ENCODE peak calls at places on chromosomes 4 and X, in ten cellular contexts. Z, R, I, Y, W, G, L, Q, U and E are unnamed samples.

GRCh38 chr4:8110071-8110986 is 48.3 kb downstream of the ABLIM2 start:
- DNase-seq in Z (no peak), R (no peak), I (no peak), Y (no peak), W (no peak), G (no peak), L (no peak), Q (peak; percentile 83), U (no peak), E (no peak)

GRCh38 chr4:5720980-5721379 is 10.0 kb downstream of the EVC start:
- DNase-seq in Z (no peak), R (no peak), I (no peak), Y (no peak), W (no peak), G (no peak), L (no peak), Q (no peak), U (no peak), E (no peak)

GRCh38 chr4:155060419-155060818 is 148.0 kb upstream of the NPY2R start:
- DNase-seq in Z (no peak), R (no peak), I (no peak), Y (no peak), W (no peak), G (no peak), L (no peak), Q (no peak), U (no peak), E (no peak)

GRCh38 chrX:71210829-71211228 is 12.2 kb upstream of the GJB1 start:
- DNase-seq in Z (no peak), R (no peak), I (no peak), Y (no peak), W (no peak), G (no peak), L (peak; percentile 52), Q (no peak), U (no peak), E (no peak)

GRCh38 chr4:1763550-1764080 is 29.5 kb upstream of the FGFR3 start:
- DNase-seq in Z (no peak), R (no peak), I (peak; percentile 23), Y (no peak), W (no peak), G (no peak), L (peak; percentile 82), Q (no peak), U (peak; percentile 37), E (peak; percentile 68)

GRCh38 chr4:25991296-25991695 is 77.3 kb downstream of the SMIM20 start:
- DNase-seq in Z (no peak), R (no peak), I (no peak), Y (no peak), W (no peak), G (no peak), L (no peak), Q (no peak), U (no peak), E (no peak)

GRCh38 chr4:176444741-176445140 is 125.0 kb downstream of the SPCS3 start:
- DNase-seq in Z (no peak), R (no peak), I (no peak), Y (no peak), W (no peak), G (no peak), L (peak; percentile 34), Q (no peak), U (no peak), E (no peak)

GRCh38 chrX:125202486-125203378 is 116.9 kb upstream of the TEX13C start:
- DNase-seq in Z (no peak), R (no peak), I (no peak), Y (no peak), W (no peak), G (no peak), L (no peak), Q (peak; percentile 14), U (no peak), E (no peak)

GRCh38 chr4:24405926-24406325 is 178.4 kb downstream of the DHX15 start:
- DNase-seq in Z (no peak), R (no peak), I (no peak), Y (no peak), W (no peak), G (no peak), L (no peak), Q (no peak), U (no peak), E (no peak)

GRCh38 chr4:52996261-52997131 is 134.4 kb downstream of the RASL11B start:
- DNase-seq in Z (no peak), R (no peak), I (peak; percentile 80), Y (peak; percentile 82), W (no peak), G (no peak), L (peak; percentile 64), Q (no peak), U (no peak), E (no peak)

GRCh38 chr4:16289872-16290554 is 63.7 kb upstream of the TAPT1 start:
- DNase-seq in Z (no peak), R (no peak), I (no peak), Y (peak; percentile 38), W (no peak), G (no peak), L (peak; percentile 61), Q (no peak), U (no peak), E (peak; percentile 5)

GRCh38 chr4:148292596-148293175 is 149.5 kb downstream of the NR3C2 start:
- DNase-seq in Z (no peak), R (no peak), I (no peak), Y (no peak), W (no peak), G (no peak), L (no peak), Q (no peak), U (no peak), E (no peak)

GRCh38 chr4:65399131-65399530 is 271.2 kb downstream of the EPHA5 start:
- DNase-seq in Z (no peak), R (no peak), I (no peak), Y (no peak), W (no peak), G (no peak), L (no peak), Q (no peak), U (no peak), E (no peak)

GRCh38 chr4:177005801-177006230 is 213.1 kb upstream of the VEGFC start:
- DNase-seq in Z (no peak), R (peak; percentile 30), I (no peak), Y (no peak), W (no peak), G (no peak), L (no peak), Q (no peak), U (no peak), E (no peak)

GRCh38 chrX:134688839-134689238 is 30.6 kb upstream of the PLAC1 start:
- DNase-seq in Z (no peak), R (no peak), I (no peak), Y (no peak), W (no peak), G (no peak), L (no peak), Q (no peak), U (no peak), E (no peak)

GRCh38 chrX:16882188-16882587 is 12.0 kb upstream of the RBBP7 start:
- DNase-seq in Z (no peak), R (no peak), I (peak; percentile 54), Y (peak; percentile 10), W (no peak), G (no peak), L (no peak), Q (no peak), U (peak; percentile 51), E (no peak)

GRCh38 chrX:69021561-69021960 is 143.7 kb downstream of the PJA1 start:
- DNase-seq in Z (no peak), R (no peak), I (no peak), Y (no peak), W (no peak), G (no peak), L (no peak), Q (no peak), U (no peak), E (no peak)

GRCh38 chr4:186015212-186015817 is 53.6 kb upstream of the TLR3 start:
- DNase-seq in Z (no peak), R (no peak), I (no peak), Y (no peak), W (no peak), G (no peak), L (no peak), Q (no peak), U (no peak), E (no peak)

GRCh38 chr4:179695175-179695574 is 2252.9 kb upstream of the AGA start:
- DNase-seq in Z (no peak), R (peak; percentile 86), I (no peak), Y (no peak), W (no peak), G (no peak), L (no peak), Q (no peak), U (no peak), E (no peak)

GRCh38 chrX:40573763-40574162 is 7.0 kb upstream of the ATP6AP2 start:
- DNase-seq in Z (no peak), R (no peak), I (no peak), Y (peak; percentile 32), W (no peak), G (no peak), L (no peak), Q (peak; percentile 20), U (no peak), E (no peak)

GRCh38 chrX:24260827-24261550 is 52.9 kb downstream of the SUPT20HL2 start:
- DNase-seq in Z (no peak), R (no peak), I (peak; percentile 48), Y (no peak), W (no peak), G (no peak), L (peak; percentile 33), Q (no peak), U (no peak), E (no peak)

GRCh38 chr4:153154010-153154975 is 50.0 kb upstream of the TRIM2 start:
- DNase-seq in Z (no peak), R (no peak), I (no peak), Y (peak; percentile 65), W (no peak), G (no peak), L (no peak), Q (no peak), U (peak; percentile 29), E (no peak)

GRCh38 chr4:169151671-169152070 is 119.1 kb downstream of the SH3RF1 start:
- DNase-seq in Z (no peak), R (peak; percentile 29), I (no peak), Y (no peak), W (no peak), G (no peak), L (no peak), Q (no peak), U (no peak), E (no peak)

GRCh38 chrX:43949669-43950068 is 23.5 kb downstream of the NDP start:
- DNase-seq in Z (peak; percentile 4), R (no peak), I (no peak), Y (peak; percentile 52), W (no peak), G (no peak), L (no peak), Q (peak; percentile 63), U (no peak), E (no peak)

GRCh38 chr4:163071308-163071707 is 95.4 kb downstream of the NAF1 start:
- DNase-seq in Z (no peak), R (no peak), I (no peak), Y (no peak), W (no peak), G (no peak), L (peak; percentile 11), Q (no peak), U (no peak), E (no peak)

GRCh38 chr4:150510176-150510875 is 71.6 kb upstream of the MAB21L2 start:
- DNase-seq in Z (no peak), R (peak; percentile 44), I (no peak), Y (no peak), W (no peak), G (no peak), L (peak; percentile 65), Q (no peak), U (no peak), E (no peak)

GRCh38 chr4:174669278-174669677 is 147.0 kb upstream of the HPGD start:
- DNase-seq in Z (no peak), R (peak; percentile 16), I (no peak), Y (no peak), W (no peak), G (no peak), L (peak; percentile 82), Q (no peak), U (no peak), E (no peak)